ENCODE peak calls at places on chromosome 18, in four cellular contexts. E is lung, G is right atrium auricular region, F is adrenal gland. U is an unnamed sample.

GRCh38 chr18:9796933-9797549 is 88.7 kb upstream of the TXNDC2 start:
- DNase-seq in E (no peak), G (no peak), F (no peak), U (no peak)

GRCh38 chr18:5890606-5891360 is 4.5 kb downstream of the TMEM200C start:
- DNase-seq in E (no peak), G (no peak), F (peak; percentile 62), U (no peak)

GRCh38 chr18:39596216-39596615 is 2030.6 kb upstream of the CELF4 start:
- DNase-seq in E (no peak), G (no peak), F (no peak), U (no peak)

GRCh38 chr18:75810481-75810880 is 383.0 kb upstream of the SMIM21 start:
- DNase-seq in E (no peak), G (no peak), F (no peak), U (no peak)

GRCh38 chr18:47754311-47755101 is 176.0 kb downstream of the SMAD2 start:
- DNase-seq in E (no peak), G (peak; percentile 49), F (no peak), U (no peak)

GRCh38 chr18:55384551-55385275 is 203.3 kb downstream of the TCF4 start:
- DNase-seq in E (no peak), G (no peak), F (peak; percentile 32), U (no peak)

GRCh38 chr18:48818329-48819254 is 132.2 kb downstream of the SMAD7 start:
- DNase-seq in E (no peak), G (peak; percentile 58), F (no peak), U (no peak)

GRCh38 chr18:79805211-79805862 is 7.6 kb downstream of the KCNG2 start:
- DNase-seq in E (no peak), G (no peak), F (no peak), U (no peak)

GRCh38 chr18:31773774-31774476 is 13.2 kb upstream of the SLC25A52 start:
- DNase-seq in E (no peak), G (no peak), F (no peak), U (no peak)

GRCh38 chr18:69636529-69637301 is 236.0 kb downstream of the DOK6 start:
- DNase-seq in E (no peak), G (no peak), F (no peak), U (no peak)

GRCh38 chr18:11506871-11507270 is 102.5 kb upstream of the SLC35G4 start:
- DNase-seq in E (no peak), G (no peak), F (no peak), U (no peak)

DNA sequence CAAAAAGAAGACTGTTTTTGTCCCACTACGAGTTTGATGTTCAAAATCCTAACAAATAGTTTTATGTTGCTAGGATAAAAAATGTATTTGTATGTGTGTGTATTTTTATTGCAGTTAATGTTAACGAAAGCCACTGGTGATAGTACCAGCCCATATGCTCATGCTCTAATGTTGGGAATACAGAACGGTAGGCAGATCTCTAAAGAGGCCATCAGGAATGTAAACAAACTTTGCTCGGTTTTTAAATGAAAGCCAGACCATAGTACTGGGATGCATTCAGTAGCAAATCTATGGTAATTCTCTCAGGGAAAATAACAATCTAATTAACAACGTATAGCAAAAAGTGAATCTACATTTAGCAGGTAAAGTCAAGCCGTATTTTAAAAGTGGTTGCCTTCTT is 208.1 kb downstream of the NEDD4L start:
- DNase-seq in E (no peak), G (no peak), F (no peak), U (no peak)
- TF ChIP-seq CTCF in E (no peak), G (no peak), F (no peak), U (no peak)

GRCh38 chr18:34976899-34977786 is 64.1 kb upstream of the MAPRE2 start:
- DNase-seq in E (peak; percentile 73), G (peak; percentile 76), F (peak; percentile 84), U (peak; percentile 56)

GRCh38 chr18:34978533-34978893 is 62.7 kb upstream of the MAPRE2 start:
- DNase-seq in E (no peak), G (no peak), F (no peak), U (no peak)

GRCh38 chr18:34977787-34978532 is 63.3 kb upstream of the MAPRE2 start:
- DNase-seq in E (peak; percentile 55), G (peak; percentile 60), F (peak; percentile 34), U (no peak)

GRCh38 chr18:34976534-34976898 is 64.7 kb upstream of the MAPRE2 start:
- DNase-seq in E (no peak), G (peak; percentile 59), F (no peak), U (no peak)

DNA sequence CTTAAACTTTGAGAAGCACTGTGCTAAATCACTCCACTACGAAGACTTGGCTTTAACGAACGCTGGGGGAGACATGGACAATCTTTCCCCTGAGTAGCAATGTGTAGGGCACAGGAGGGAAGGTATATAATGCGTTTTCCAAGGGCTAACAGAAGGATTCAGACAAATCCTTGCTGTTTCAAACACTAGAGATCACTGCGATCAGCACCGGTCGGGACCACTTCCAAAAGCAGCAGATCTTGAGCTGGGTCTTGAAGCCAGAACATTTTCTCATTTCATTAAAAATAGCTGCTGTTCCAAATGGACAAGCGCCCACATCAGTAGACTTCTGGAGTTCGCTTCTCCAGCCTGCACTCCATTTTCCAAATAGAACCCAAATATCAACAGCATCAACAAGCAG is 65.1 kb upstream of the MAPRE2 start:
- DNase-seq in E (no peak), G (no peak), F (no peak), U (no peak)
- H3K4me3 ChIP-seq in E (no peak overlapping the region), G (no peak overlapping the region), F (peak overlapping the region; percentile 76), U (no peak overlapping the region)

GRCh38 chr18:24234850-24235418 is 96.1 kb downstream of the CABYR start:
- DNase-seq in E (no peak), G (no peak), F (no peak), U (no peak)
- H3K27ac ChIP-seq in E (no peak overlapping the region), G (peak overlapping the region; percentile 18), F (no peak overlapping the region), U (no peak overlapping the region)

GRCh38 chr18:77990901-77991300 is 741.3 kb downstream of the GALR1 start:
- DNase-seq in E (no peak), G (no peak), F (no peak), U (no peak)

GRCh38 chr18:77995593-77995992 is 745.9 kb downstream of the GALR1 start:
- DNase-seq in E (no peak), G (no peak), F (no peak), U (no peak)

GRCh38 chr18:77993188-77993981 is 743.7 kb downstream of the GALR1 start:
- DNase-seq in E (no peak), G (no peak), F (no peak), U (no peak)

GRCh38 chr18:77990131-77990530 is 740.5 kb downstream of the GALR1 start:
- DNase-seq in E (no peak), G (no peak), F (no peak), U (no peak)

GRCh38 chr18:77992057-77992456 is 742.4 kb downstream of the GALR1 start:
- DNase-seq in E (no peak), G (no peak), F (no peak), U (no peak)
- TF ChIP-seq CTCF in E (no peak), G (no peak), F (no peak), U (no peak)

GRCh38 chr18:37393221-37393828 is 172.3 kb downstream of the CELF4 start:
- DNase-seq in E (no peak), G (no peak), F (no peak), U (no peak)

GRCh38 chr18:37395138-37395537 is 170.5 kb downstream of the CELF4 start:
- DNase-seq in E (no peak), G (no peak), F (no peak), U (no peak)

GRCh38 chr18:37395631-37396030 is 170.0 kb downstream of the CELF4 start:
- DNase-seq in E (no peak), G (no peak), F (no peak), U (no peak)

GRCh38 chr18:37393945-37394609 is 171.5 kb downstream of the CELF4 start:
- DNase-seq in E (peak; percentile 55), G (peak; percentile 78), F (peak; percentile 63), U (no peak)

GRCh38 chr18:37394610-37394965 is 171.0 kb downstream of the CELF4 start:
- DNase-seq in E (no peak), G (no peak), F (no peak), U (no peak)
- H3K4me3 ChIP-seq in E (no peak overlapping the region), G (no peak overlapping the region), F (peak overlapping the region; percentile 54), U (peak overlapping the region; percentile 32)

GRCh38 chr18:23835076-23835475 is 145.8 kb downstream of the LAMA3 start:
- DNase-seq in E (no peak), G (no peak), F (no peak), U (no peak)
- H3K27ac ChIP-seq in E (no peak overlapping the region), G (no peak overlapping the region), F (no peak overlapping the region), U (no peak overlapping the region)

DNA sequence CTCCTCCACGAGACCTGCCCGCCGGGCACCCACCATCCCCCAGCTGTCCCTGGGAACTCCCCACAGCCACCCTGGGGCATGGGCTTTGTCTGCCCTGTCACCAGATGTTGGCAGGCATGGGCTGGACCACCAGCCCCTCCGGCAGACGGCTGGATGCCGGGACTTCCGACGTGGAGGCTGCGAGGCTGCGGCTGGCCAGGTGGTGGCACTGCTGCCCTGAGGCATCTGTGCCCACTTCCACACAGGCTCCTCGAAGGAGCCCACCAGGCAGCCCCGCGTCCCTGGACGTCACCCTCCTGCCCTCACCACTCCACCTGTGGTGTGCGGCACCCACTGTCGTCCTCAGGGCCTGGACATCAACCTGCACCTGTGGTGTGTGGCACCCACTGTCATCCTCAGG is 319.9 kb upstream of the SALL3 start:
- DNase-seq in E (no peak), G (no peak), F (no peak), U (peak; percentile 27)
- TF ChIP-seq CTCF in E (no peak), G (peak; percentile 62), F (no peak), U (peak; percentile 74)